ENCODE peak calls at places on chromosomes 3 and 15, in six cellular contexts. B is NCI-H2029; M is NCI-H460; X is activated T-cell treated with anti-CD3 and anti-CD28 coated beads, Interleukin-2, amount 50 U/mL, for 1 hour; C is GM18507; E is left lung. F is an unnamed sample.

GRCh38 chr3:51311055-51311454 is 74.0 kb upstream of the MANF start:
- DNase-seq in B (no peak), E (no peak), C (no peak), M (peak), X (no peak), F (peak)

GRCh38 chr3:127588675-127589577 is 1.6 kb downstream of the TPRA1 start:
- DNase-seq in C (no peak), E (no peak), B (no peak), M (no peak), X (peak), F (no peak)

GRCh38 chr3:143428351-143428750 is 308.8 kb downstream of the CHST2 start:
- DNase-seq in B (no peak), E (no peak), M (no peak), X (no peak), C (no peak), F (no peak)

GRCh38 chr3:29373016-29373690 is 92.3 kb downstream of the RBMS3 start:
- DNase-seq in E (no peak), C (no peak), B (no peak), X (no peak), M (no peak), F (no peak)

GRCh38 chr3:172939651-172940293 is 189.2 kb downstream of the ECT2 start:
- DNase-seq in M (no peak), E (no peak), B (no peak), X (no peak), C (no peak), F (no peak)

GRCh38 chr15:99511865-99512632 is 53.7 kb upstream of the MEF2A start:
- DNase-seq in M (no peak), E (no peak), C (no peak), B (no peak), X (no peak), F (no peak)

GRCh38 chr3:126620743-126621142 is 34.2 kb downstream of the TXNRD3 start:
- DNase-seq in M (no peak), C (no peak), X (no peak), B (no peak), E (peak), F (no peak)

GRCh38 chr3:10309736-10310135 is 11.2 kb downstream of the SEC13 start:
- DNase-seq in M (no peak), C (no peak), X (no peak), B (no peak), E (no peak), F (no peak)

GRCh38 chr3:188417329-188417728 is 263.4 kb downstream of the LPP start:
- DNase-seq in E (no peak), M (no peak), X (no peak), C (no peak), B (no peak), F (no peak)

GRCh38 chr15:34013746-34014145 is 25.3 kb downstream of the AVEN start:
- DNase-seq in X (no peak), B (no peak), C (no peak), E (no peak), M (no peak), F (no peak)

GRCh38 chr15:92605225-92605944 is 50.2 kb downstream of the FAM174B start:
- DNase-seq in M (no peak), E (no peak), C (no peak), X (no peak), B (no peak), F (no peak)

GRCh38 chr15:98904466-98905048 is 103.0 kb downstream of the PGPEP1L start:
- DNase-seq in X (no peak), E (no peak), B (no peak), M (peak), C (no peak), F (peak)

GRCh38 chr15:66838671-66839239 is 136.7 kb downstream of the SMAD6 start:
- DNase-seq in B (no peak), M (no peak), E (no peak), C (no peak), X (no peak), F (no peak)

GRCh38 chr3:129608087-129608935 is 1.8 kb upstream of the PLXND1 start:
- DNase-seq in C (no peak), B (no peak), M (no peak), X (no peak), E (no peak), F (no peak)

GRCh38 chr3:67381667-67382272 is 272.6 kb downstream of the SUCLG2 start:
- DNase-seq in B (no peak), X (no peak), C (no peak), E (no peak), M (no peak), F (no peak)

GRCh38 chr3:48915296-48915695 is 3.3 kb upstream of the ARIH2 start:
- DNase-seq in E (no peak), C (no peak), B (no peak), X (no peak), M (no peak), F (no peak)

GRCh38 chr3:146308682-146309081 is 57.8 kb upstream of the PLSCR4 start:
- DNase-seq in C (no peak), X (no peak), B (no peak), M (peak), E (no peak), F (no peak)

GRCh38 chr3:134638385-134639020 is 12.3 kb downstream of the KY start:
- DNase-seq in M (no peak), X (no peak), C (no peak), B (no peak), E (no peak), F (no peak)

GRCh38 chr15:99257107-99257750 is 5.9 kb downstream of the LRRC28 start:
- DNase-seq in C (no peak), M (no peak), E (no peak), X (no peak), B (no peak), F (no peak)

GRCh38 chr15:88865498-88866099 is 29.7 kb downstream of the HAPLN3 start:
- DNase-seq in E (no peak), B (no peak), C (no peak), X (no peak), M (no peak), F (no peak)

GRCh38 chr3:42032693-42033349 is 58.3 kb upstream of the TRAK1 start:
- DNase-seq in M (no peak), X (no peak), B (peak), E (peak), C (no peak), F (no peak)

GRCh38 chr15:52670087-52670486 is 9.1 kb downstream of the ATOSA start:
- DNase-seq in X (no peak), M (no peak), E (no peak), C (no peak), B (no peak), F (no peak)

GRCh38 chr15:40064231-40064894 is 25.4 kb upstream of the SRP14 start:
- DNase-seq in C (no peak), E (peak), X (no peak), M (peak), B (no peak), F (no peak)